ENCODE peak calls at places on chromosomes 1 and 21, in eight cellular contexts. One of them, this sample, is unnamed.

GRCh38 chr1:81209471-81209870 is 591.3 kb upstream of the ADGRL2 start:
- DNase-seq in body of pancreas: no peak
- DNase-seq in mesothelial cell of epicardium: no peak
- DNase-seq in CD4-positive, alpha-beta T cell: no peak
- DNase-seq in heart left ventricle: no peak
- DNase-seq in left lung: no peak
- DNase-seq in lower leg skin: no peak
- DNase-seq in hepatocyte: no peak
- DNase-seq in this sample: no peak

GRCh38 chr21:45294509-45295291 is 7.0 kb upstream of the POFUT2 start:
- DNase-seq in hepatocyte: peak
- DNase-seq in CD4-positive, alpha-beta T cell: no peak
- DNase-seq in body of pancreas: peak
- DNase-seq in left lung: peak
- DNase-seq in mesothelial cell of epicardium: no peak
- DNase-seq in heart left ventricle: peak
- DNase-seq in lower leg skin: no peak
- DNase-seq in this sample: no peak

GRCh38 chr1:205703072-205703471 is 22.8 kb upstream of the SLC45A3 start:
- DNase-seq in left lung: no peak
- DNase-seq in mesothelial cell of epicardium: no peak
- DNase-seq in hepatocyte: no peak
- DNase-seq in body of pancreas: no peak
- DNase-seq in heart left ventricle: no peak
- DNase-seq in CD4-positive, alpha-beta T cell: no peak
- DNase-seq in lower leg skin: no peak
- DNase-seq in this sample: no peak

GRCh38 chr1:3672231-3672970 is 20.1 kb downstream of the TP73 start:
- DNase-seq in mesothelial cell of epicardium: no peak
- DNase-seq in left lung: peak
- DNase-seq in CD4-positive, alpha-beta T cell: no peak
- DNase-seq in lower leg skin: no peak
- DNase-seq in body of pancreas: no peak
- DNase-seq in heart left ventricle: peak
- DNase-seq in hepatocyte: no peak
- DNase-seq in this sample: no peak

GRCh38 chr1:24345334-24345733 is 26.2 kb downstream of the GRHL3 start:
- DNase-seq in hepatocyte: peak
- DNase-seq in lower leg skin: no peak
- DNase-seq in heart left ventricle: no peak
- DNase-seq in mesothelial cell of epicardium: no peak
- DNase-seq in CD4-positive, alpha-beta T cell: no peak
- DNase-seq in body of pancreas: no peak
- DNase-seq in left lung: no peak
- DNase-seq in this sample: no peak

GRCh38 chr1:92538413-92539061 is 51.8 kb upstream of the GFI1 start:
- DNase-seq in lower leg skin: no peak
- DNase-seq in mesothelial cell of epicardium: no peak
- DNase-seq in CD4-positive, alpha-beta T cell: no peak
- DNase-seq in left lung: no peak
- DNase-seq in heart left ventricle: no peak
- DNase-seq in hepatocyte: no peak
- DNase-seq in body of pancreas: no peak
- DNase-seq in this sample: no peak

GRCh38 chr21:39568380-39568779 is 44.4 kb upstream of the B3GALT5 start:
- DNase-seq in mesothelial cell of epicardium: no peak
- DNase-seq in body of pancreas: no peak
- DNase-seq in lower leg skin: no peak
- DNase-seq in CD4-positive, alpha-beta T cell: no peak
- DNase-seq in heart left ventricle: no peak
- DNase-seq in left lung: no peak
- DNase-seq in hepatocyte: no peak
- DNase-seq in this sample: no peak

GRCh38 chr1:87089823-87090222 is 175.4 kb downstream of the HS2ST1 start:
- DNase-seq in hepatocyte: no peak
- DNase-seq in left lung: no peak
- DNase-seq in mesothelial cell of epicardium: no peak
- DNase-seq in heart left ventricle: no peak
- DNase-seq in lower leg skin: no peak
- DNase-seq in body of pancreas: no peak
- DNase-seq in CD4-positive, alpha-beta T cell: no peak
- DNase-seq in this sample: no peak

GRCh38 chr1:241979071-241979470 is 19.8 kb downstream of the MAP1LC3C start:
- DNase-seq in lower leg skin: no peak
- DNase-seq in heart left ventricle: no peak
- DNase-seq in hepatocyte: no peak
- DNase-seq in mesothelial cell of epicardium: no peak
- DNase-seq in CD4-positive, alpha-beta T cell: no peak
- DNase-seq in body of pancreas: no peak
- DNase-seq in left lung: no peak
- DNase-seq in this sample: no peak

GRCh38 chr1:39405358-39405757 is 86.1 kb upstream of the BMP8A start:
- DNase-seq in hepatocyte: no peak
- DNase-seq in body of pancreas: no peak
- DNase-seq in left lung: no peak
- DNase-seq in mesothelial cell of epicardium: no peak
- DNase-seq in heart left ventricle: no peak
- DNase-seq in lower leg skin: no peak
- DNase-seq in CD4-positive, alpha-beta T cell: no peak
- DNase-seq in this sample: no peak

GRCh38 chr1:1626207-1627141 is 5.5 kb upstream of the MMP23B start:
- DNase-seq in mesothelial cell of epicardium: no peak
- DNase-seq in left lung: peak
- DNase-seq in hepatocyte: no peak
- DNase-seq in body of pancreas: no peak
- DNase-seq in CD4-positive, alpha-beta T cell: no peak
- DNase-seq in heart left ventricle: peak
- DNase-seq in lower leg skin: no peak
- DNase-seq in this sample: no peak

GRCh38 chr1:205926213-205926612 is 17.0 kb downstream of the SLC26A9 start:
- DNase-seq in left lung: no peak
- DNase-seq in lower leg skin: no peak
- DNase-seq in hepatocyte: no peak
- DNase-seq in mesothelial cell of epicardium: no peak
- DNase-seq in body of pancreas: no peak
- DNase-seq in heart left ventricle: no peak
- DNase-seq in CD4-positive, alpha-beta T cell: no peak
- DNase-seq in this sample: no peak

GRCh38 chr1:53265581-53265980 is 27.3 kb upstream of the MAGOH start:
- DNase-seq in CD4-positive, alpha-beta T cell: no peak
- DNase-seq in left lung: no peak
- DNase-seq in heart left ventricle: no peak
- DNase-seq in mesothelial cell of epicardium: no peak
- DNase-seq in body of pancreas: no peak
- DNase-seq in lower leg skin: no peak
- DNase-seq in hepatocyte: no peak
- DNase-seq in this sample: no peak

GRCh38 chr1:38183747-38184146 is 137.2 kb upstream of the POU3F1 start:
- DNase-seq in heart left ventricle: no peak
- DNase-seq in mesothelial cell of epicardium: no peak
- DNase-seq in body of pancreas: no peak
- DNase-seq in lower leg skin: no peak
- DNase-seq in CD4-positive, alpha-beta T cell: no peak
- DNase-seq in left lung: no peak
- DNase-seq in hepatocyte: no peak
- DNase-seq in this sample: no peak

GRCh38 chr1:157849229-157849875 is 7.7 kb upstream of the CD5L start:
- DNase-seq in lower leg skin: no peak
- DNase-seq in hepatocyte: no peak
- DNase-seq in CD4-positive, alpha-beta T cell: no peak
- DNase-seq in mesothelial cell of epicardium: no peak
- DNase-seq in heart left ventricle: no peak
- DNase-seq in left lung: no peak
- DNase-seq in body of pancreas: no peak
- DNase-seq in this sample: no peak

GRCh38 chr1:33081554-33082305 is 777 bp downstream of the AZIN2 start:
- DNase-seq in lower leg skin: no peak
- DNase-seq in mesothelial cell of epicardium: no peak
- DNase-seq in CD4-positive, alpha-beta T cell: no peak
- DNase-seq in heart left ventricle: no peak
- DNase-seq in left lung: no peak
- DNase-seq in body of pancreas: peak
- DNase-seq in hepatocyte: peak
- DNase-seq in this sample: no peak

GRCh38 chr1:36328713-36329112 is 5.3 kb upstream of the EVA1B start:
- DNase-seq in body of pancreas: no peak
- DNase-seq in heart left ventricle: peak
- DNase-seq in left lung: no peak
- DNase-seq in mesothelial cell of epicardium: no peak
- DNase-seq in hepatocyte: no peak
- DNase-seq in CD4-positive, alpha-beta T cell: no peak
- DNase-seq in lower leg skin: peak
- DNase-seq in this sample: no peak

GRCh38 chr1:226628624-226629155 is 80.1 kb downstream of the STUM start:
- DNase-seq in body of pancreas: no peak
- DNase-seq in hepatocyte: no peak
- DNase-seq in CD4-positive, alpha-beta T cell: no peak
- DNase-seq in lower leg skin: no peak
- DNase-seq in left lung: peak
- DNase-seq in mesothelial cell of epicardium: no peak
- DNase-seq in heart left ventricle: peak
- DNase-seq in this sample: no peak

GRCh38 chr1:7932524-7933149 is 8.0 kb downstream of the TNFRSF9 start:
- DNase-seq in heart left ventricle: no peak
- DNase-seq in lower leg skin: no peak
- DNase-seq in mesothelial cell of epicardium: no peak
- DNase-seq in body of pancreas: no peak
- DNase-seq in CD4-positive, alpha-beta T cell: no peak
- DNase-seq in hepatocyte: no peak
- DNase-seq in left lung: no peak
- DNase-seq in this sample: no peak

GRCh38 chr1:154884868-154885706 is 15.0 kb upstream of the KCNN3 start:
- DNase-seq in mesothelial cell of epicardium: no peak
- DNase-seq in lower leg skin: no peak
- DNase-seq in CD4-positive, alpha-beta T cell: no peak
- DNase-seq in hepatocyte: peak
- DNase-seq in heart left ventricle: no peak
- DNase-seq in body of pancreas: no peak
- DNase-seq in left lung: no peak
- DNase-seq in this sample: no peak

GRCh38 chr1:15249032-15249601 is 2.1 kb downstream of the FHAD1 start:
- DNase-seq in hepatocyte: no peak
- DNase-seq in left lung: no peak
- DNase-seq in mesothelial cell of epicardium: no peak
- DNase-seq in lower leg skin: no peak
- DNase-seq in heart left ventricle: no peak
- DNase-seq in CD4-positive, alpha-beta T cell: no peak
- DNase-seq in body of pancreas: no peak
- DNase-seq in this sample: no peak

GRCh38 chr1:154599658-154600057 is 8.3 kb downstream of the ADAR start:
- DNase-seq in hepatocyte: no peak
- DNase-seq in CD4-positive, alpha-beta T cell: no peak
- DNase-seq in mesothelial cell of epicardium: no peak
- DNase-seq in heart left ventricle: no peak
- DNase-seq in left lung: no peak
- DNase-seq in lower leg skin: no peak
- DNase-seq in body of pancreas: no peak
- DNase-seq in this sample: no peak

GRCh38 chr1:110875216-110875731 is 2.3 kb downstream of the CD53 start:
- DNase-seq in heart left ventricle: no peak
- DNase-seq in mesothelial cell of epicardium: no peak
- DNase-seq in left lung: no peak
- DNase-seq in body of pancreas: peak
- DNase-seq in lower leg skin: no peak
- DNase-seq in hepatocyte: no peak
- DNase-seq in CD4-positive, alpha-beta T cell: no peak
- DNase-seq in this sample: no peak

DNA sequence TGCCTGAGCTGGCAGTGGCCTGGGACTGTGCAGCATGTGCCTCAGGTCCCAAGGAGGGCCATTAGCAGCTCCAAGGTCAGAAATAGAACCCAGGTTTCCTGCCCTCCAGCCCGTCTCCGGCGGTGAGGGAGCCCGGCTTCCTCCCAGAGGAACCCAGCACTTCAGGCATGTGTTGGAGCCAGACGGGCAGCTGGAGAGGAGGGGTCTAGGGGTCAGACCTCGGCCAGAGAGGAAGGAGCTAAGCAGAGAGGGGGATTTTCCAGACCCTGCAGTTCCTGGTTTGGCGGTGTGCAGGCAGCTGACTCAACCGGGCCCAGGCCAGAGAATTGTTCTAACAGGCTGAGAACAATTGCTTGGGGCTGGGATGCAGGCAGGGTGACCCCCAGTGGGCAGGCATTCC is 37.1 kb downstream of the HSPG2 start:
- DNase-seq in hepatocyte: no peak
- DNase-seq in lower leg skin: no peak
- DNase-seq in body of pancreas: no peak
- DNase-seq in mesothelial cell of epicardium: no peak
- DNase-seq in left lung: no peak
- DNase-seq in CD4-positive, alpha-beta T cell: no peak
- DNase-seq in heart left ventricle: no peak
- DNase-seq in this sample: no peak
- TF ChIP-seq CTCF in hepatocyte: no peak
- TF ChIP-seq CTCF in lower leg skin: no peak
- TF ChIP-seq CTCF in body of pancreas: no peak
- TF ChIP-seq CTCF in mesothelial cell of epicardium: no peak
- TF ChIP-seq CTCF in left lung: no peak
- TF ChIP-seq CTCF in CD4-positive, alpha-beta T cell: no peak
- TF ChIP-seq CTCF in heart left ventricle: no peak
- TF ChIP-seq CTCF in this sample: no peak

GRCh38 chr1:45686081-45687013 is at the start of gene GPBP1L1:
- DNase-seq in heart left ventricle: peak
- DNase-seq in lower leg skin: peak
- DNase-seq in mesothelial cell of epicardium: peak
- DNase-seq in left lung: peak
- DNase-seq in CD4-positive, alpha-beta T cell: peak
- DNase-seq in body of pancreas: peak
- DNase-seq in hepatocyte: peak
- DNase-seq in this sample: peak
- TF ChIP-seq CTCF in heart left ventricle: no peak
- TF ChIP-seq CTCF in lower leg skin: no peak
- TF ChIP-seq CTCF in mesothelial cell of epicardium: no peak
- TF ChIP-seq CTCF in left lung: peak
- TF ChIP-seq CTCF in CD4-positive, alpha-beta T cell: no peak
- TF ChIP-seq CTCF in body of pancreas: no peak
- TF ChIP-seq CTCF in hepatocyte: peak
- TF ChIP-seq CTCF in this sample: no peak

DNA sequence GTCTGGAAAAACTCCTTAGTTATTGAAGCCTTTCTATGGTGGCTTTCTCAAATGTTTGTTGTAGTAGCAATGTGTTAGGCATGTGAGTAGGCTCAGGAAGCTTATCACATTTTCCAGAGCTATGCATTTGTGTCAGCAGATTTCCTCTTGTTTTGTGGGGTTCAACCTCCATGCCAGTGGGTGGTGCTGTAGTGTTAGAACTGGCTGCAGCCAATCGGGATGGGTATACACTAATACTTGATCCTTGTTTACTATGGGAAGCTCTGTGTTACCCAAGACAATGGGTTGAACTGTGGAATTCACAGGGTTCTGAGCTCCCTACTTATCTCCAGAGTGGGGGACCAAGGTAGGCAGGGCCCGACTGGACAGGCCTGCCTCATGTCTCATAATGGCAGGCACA is 348.5 kb upstream of the ADAMTS5 start:
- DNase-seq in heart left ventricle: no peak
- DNase-seq in CD4-positive, alpha-beta T cell: no peak
- DNase-seq in left lung: peak
- DNase-seq in lower leg skin: no peak
- DNase-seq in mesothelial cell of epicardium: no peak
- DNase-seq in body of pancreas: no peak
- DNase-seq in hepatocyte: no peak
- DNase-seq in this sample: no peak
- TF ChIP-seq CTCF in heart left ventricle: no peak
- TF ChIP-seq CTCF in CD4-positive, alpha-beta T cell: no peak
- TF ChIP-seq CTCF in left lung: no peak
- TF ChIP-seq CTCF in lower leg skin: no peak
- TF ChIP-seq CTCF in mesothelial cell of epicardium: no peak
- TF ChIP-seq CTCF in body of pancreas: no peak
- TF ChIP-seq CTCF in hepatocyte: no peak
- TF ChIP-seq CTCF in this sample: no peak

GRCh38 chr1:156599811-156600210 is 1.5 kb downstream of the GPATCH4 start:
- DNase-seq in CD4-positive, alpha-beta T cell: no peak
- DNase-seq in hepatocyte: no peak
- DNase-seq in heart left ventricle: no peak
- DNase-seq in body of pancreas: no peak
- DNase-seq in left lung: no peak
- DNase-seq in lower leg skin: no peak
- DNase-seq in mesothelial cell of epicardium: no peak
- DNase-seq in this sample: no peak
- TF ChIP-seq CTCF in CD4-positive, alpha-beta T cell: no peak
- TF ChIP-seq CTCF in hepatocyte: no peak
- TF ChIP-seq CTCF in heart left ventricle: no peak
- TF ChIP-seq CTCF in body of pancreas: no peak
- TF ChIP-seq CTCF in left lung: peak
- TF ChIP-seq CTCF in lower leg skin: no peak
- TF ChIP-seq CTCF in mesothelial cell of epicardium: peak
- TF ChIP-seq CTCF in this sample: no peak